ENCODE peak calls at places on chromosomes 1 and 21, in four cellular contexts. B, U, O and X are unnamed samples.

GRCh38 chr1:196355206-196355786 is 252.9 kb downstream of the KCNT2 start:
- DNase-seq in O (no peak), B (no peak), U (peak), X (no peak)

GRCh38 chr1:79353224-79353623 is 346.7 kb upstream of the ADGRL4 start:
- DNase-seq in B (no peak), O (no peak), U (peak), X (no peak)

GRCh38 chr1:19395678-19396192 is 83.6 kb downstream of the SLC66A1 start:
- DNase-seq in B (no peak), U (peak), O (no peak), X (no peak)

GRCh38 chr1:119674835-119675289 is 26.8 kb upstream of the ZNF697 start:
- DNase-seq in O (no peak), B (no peak), U (peak), X (no peak)

GRCh38 chr1:232853994-232854532 is 48.8 kb downstream of the MAP10 start:
- DNase-seq in O (no peak), U (peak), B (peak), X (no peak)

GRCh38 chr1:103948526-103948925 is 198.8 kb downstream of the AMY1C start:
- DNase-seq in U (no peak), B (no peak), O (no peak), X (no peak)

GRCh38 chr1:204130989-204131892 is 20.6 kb downstream of the ETNK2 start:
- DNase-seq in U (peak), B (peak), O (no peak), X (no peak)

GRCh38 chr21:34938079-34938764 is 110.9 kb downstream of the RUNX1 start:
- DNase-seq in U (peak), O (no peak), B (no peak), X (no peak)

GRCh38 chr1:998051-998821 is 1.7 kb downstream of the HES4 start:
- DNase-seq in U (no peak), B (no peak), O (no peak), X (no peak)

GRCh38 chr1:167161242-167161641 is 59.4 kb upstream of the POU2F1 start:
- DNase-seq in U (no peak), B (no peak), O (no peak), X (no peak)

GRCh38 chr21:33801424-33802405 is 113.9 kb downstream of the ATP5PO start:
- DNase-seq in O (no peak), B (no peak), U (peak), X (no peak)

GRCh38 chr21:41566500-41567014 is 58.6 kb upstream of the TMPRSS2 start:
- DNase-seq in O (no peak), B (no peak), U (no peak), X (no peak)

GRCh38 chr21:17730782-17731181 is 88.4 kb downstream of the C21orf91 start:
- DNase-seq in U (no peak), B (no peak), O (no peak), X (no peak)

GRCh38 chr1:112040891-112041740 is 51.6 kb upstream of the KCND3 start:
- DNase-seq in B (no peak), U (no peak), O (no peak), X (no peak)

GRCh38 chr1:3079381-3080093 is 10.5 kb downstream of the PRDM16 start:
- DNase-seq in U (no peak), B (no peak), O (no peak), X (no peak)

GRCh38 chr1:116376734-116377096 is 3.7 kb downstream of the ATP1A1 start:
- DNase-seq in B (no peak), O (no peak), U (no peak), X (no peak)

GRCh38 chr1:10693497-10694273 is 102.8 kb downstream of the CASZ1 start:
- DNase-seq in U (peak), B (no peak), O (peak), X (peak)

GRCh38 chr1:165501351-165501974 is 42.3 kb upstream of the LRRC52 start:
- DNase-seq in B (no peak), U (no peak), O (no peak), X (no peak)

GRCh38 chr1:226627924-226628623 is 79.5 kb downstream of the STUM start:
- DNase-seq in U (no peak), O (no peak), B (no peak), X (no peak)

GRCh38 chr1:14561014-14561693 is 37.3 kb upstream of the KAZN start:
- DNase-seq in U (no peak), B (peak), O (no peak), X (no peak)

GRCh38 chr1:53182111-53182593 is 14.5 kb upstream of the CPT2 start:
- DNase-seq in B (no peak), O (peak), U (peak), X (peak)

GRCh38 chr1:93599479-93599878 is 82.2 kb downstream of the BCAR3 start:
- DNase-seq in O (no peak), B (no peak), U (no peak), X (no peak)

GRCh38 chr1:83822206-83822605 is 176.7 kb downstream of the TTLL7 start:
- DNase-seq in B (peak), O (no peak), U (peak), X (no peak)

GRCh38 chr1:23757812-23758211 is 14.5 kb downstream of the ELOA start:
- DNase-seq in B (no peak), O (no peak), U (no peak), X (no peak)

GRCh38 chr1:33364578-33364945 is 43.7 kb upstream of the A3GALT2 start:
- DNase-seq in O (no peak), B (no peak), U (no peak), X (no peak)

GRCh38 chr1:26094677-26095383 is 16.8 kb upstream of the PDIK1L start:
- DNase-seq in O (no peak), B (no peak), U (peak), X (no peak)

GRCh38 chr1:59261537-59261936 is 35.4 kb upstream of the FGGY start:
- DNase-seq in U (no peak), B (no peak), O (no peak), X (no peak)

GRCh38 chr1:80632284-80632683 is 1168.5 kb upstream of the ADGRL2 start:
- DNase-seq in B (no peak), O (no peak), U (no peak), X (no peak)

GRCh38 chr1:61046434-61046833 is 35.9 kb upstream of the NFIA start:
- DNase-seq in U (no peak), O (no peak), B (no peak), X (no peak)

GRCh38 chr1:245412301-245412700 is 257.5 kb downstream of the KIF26B start:
- DNase-seq in B (no peak), O (no peak), U (no peak), X (no peak)

GRCh38 chr1:118144777-118145176 is 40.3 kb downstream of the SPAG17 start:
- DNase-seq in U (peak), B (no peak), O (no peak), X (no peak)

GRCh38 chr1:94686882-94687281 is 133.3 kb upstream of the SLC44A3 start:
- DNase-seq in U (no peak), O (no peak), B (no peak), X (no peak)

GRCh38 chr1:27831568-27832410 is 1.2 kb downstream of the PPP1R8 start:
- DNase-seq in U (peak), B (no peak), O (no peak), X (no peak)

GRCh38 chr1:118247593-118247992 is 62.6 kb upstream of the SPAG17 start:
- DNase-seq in U (peak), O (no peak), B (no peak), X (no peak)

GRCh38 chr1:223732993-223733798 is 20.9 kb downstream of the CAPN2 start:
- DNase-seq in O (no peak), B (no peak), U (no peak), X (no peak)

GRCh38 chr1:67404212-67404620 is 26.0 kb downstream of the SERBP1 start:
- DNase-seq in O (no peak), U (peak), B (no peak), X (no peak)

GRCh38 chr1:206021796-206022365 is 1.8 kb downstream of the CTSE start:
- DNase-seq in U (peak), O (no peak), B (no peak), X (no peak)

GRCh38 chr1:190759807-190760206 is 282.1 kb upstream of the BRINP3 start:
- DNase-seq in U (no peak), B (no peak), O (no peak), X (no peak)

GRCh38 chr1:192905049-192905448 is 96.2 kb downstream of the RGS2 start:
- DNase-seq in B (no peak), U (no peak), O (no peak), X (no peak)

GRCh38 chr1:7043729-7044470 is 258.6 kb downstream of the CAMTA1 start:
- DNase-seq in U (no peak), O (no peak), B (no peak), X (no peak)